ENCODE peak calls at places on chromosomes 12 and 14, in eight cellular contexts. U, M, H, Y, E, O, F and N are unnamed samples.

GRCh38 chr12:40216516-40217288 is 8.1 kb upstream of the LRRK2 start:
- DNase-seq in U (no peak), M (no peak), H (no peak), Y (no peak), E (no peak), O (no peak), F (no peak), N (no peak)

GRCh38 chr14:85093631-85094330 is 436.2 kb upstream of the FLRT2 start:
- DNase-seq in U (peak), M (no peak), H (no peak), Y (no peak), E (no peak), O (no peak), F (no peak), N (no peak)

GRCh38 chr14:75450381-75451276 is 22.8 kb downstream of the JDP2 start:
- DNase-seq in U (peak), M (peak), H (no peak), Y (no peak), E (peak), O (no peak), F (no peak), N (no peak)

GRCh38 chr12:125518074-125518473 is 452.8 kb downstream of the AACS start:
- DNase-seq in U (no peak), M (no peak), H (no peak), Y (no peak), E (no peak), O (no peak), F (no peak), N (peak)

GRCh38 chr14:36662543-36663403 is 1.1 kb downstream of the PAX9 start:
- DNase-seq in U (peak), M (no peak), H (no peak), Y (peak), E (no peak), O (no peak), F (no peak), N (no peak)

GRCh38 chr12:41188841-41189394 is 798 bp downstream of the PDZRN4 start:
- DNase-seq in U (no peak), M (no peak), H (no peak), Y (no peak), E (no peak), O (no peak), F (no peak), N (no peak)

GRCh38 chr12:110869035-110869434 is 22.2 kb downstream of the CCDC63 start:
- DNase-seq in U (no peak), M (no peak), H (no peak), Y (no peak), E (no peak), O (no peak), F (no peak), N (no peak)

GRCh38 chr12:104888892-104889291 is 69.2 kb downstream of the SLC41A2 start:
- DNase-seq in U (no peak), M (no peak), H (no peak), Y (no peak), E (no peak), O (no peak), F (no peak), N (no peak)

GRCh38 chr14:54700717-54701116 is 133.8 kb downstream of the SAMD4A start:
- DNase-seq in U (no peak), M (no peak), H (no peak), Y (no peak), E (no peak), O (peak), F (no peak), N (no peak)

GRCh38 chr12:89919241-89919906 is 210.7 kb upstream of the ATP2B1 start:
- DNase-seq in U (no peak), M (no peak), H (no peak), Y (no peak), E (no peak), O (no peak), F (peak), N (no peak)

GRCh38 chr14:55454264-55455151 is 14.1 kb upstream of the TBPL2 start:
- DNase-seq in U (peak), M (no peak), H (no peak), Y (peak), E (peak), O (no peak), F (no peak), N (no peak)

GRCh38 chr12:110780448-110780847 is 37.8 kb upstream of the PPP1CC start:
- DNase-seq in U (no peak), M (no peak), H (no peak), Y (no peak), E (no peak), O (peak), F (no peak), N (no peak)

GRCh38 chr14:37625597-37626595 is 30.5 kb downstream of the TTC6 start:
- DNase-seq in U (peak), M (no peak), H (no peak), Y (no peak), E (no peak), O (no peak), F (no peak), N (no peak)

GRCh38 chr12:32110417-32110816 is 3.8 kb downstream of the BICD1 start:
- DNase-seq in U (no peak), M (no peak), H (no peak), Y (no peak), E (no peak), O (no peak), F (no peak), N (no peak)

GRCh38 chr14:76829016-76829365 is 2.8 kb downstream of the LRRC74A start:
- DNase-seq in U (no peak), M (peak), H (no peak), Y (no peak), E (no peak), O (no peak), F (no peak), N (no peak)

GRCh38 chr14:80628547-80628946 is 313.0 kb downstream of the CEP128 start:
- DNase-seq in U (no peak), M (no peak), H (no peak), Y (no peak), E (no peak), O (no peak), F (no peak), N (no peak)

GRCh38 chr14:56501909-56502530 is 77.6 kb upstream of the TMEM260 start:
- DNase-seq in U (no peak), M (no peak), H (no peak), Y (no peak), E (no peak), O (no peak), F (no peak), N (peak)

GRCh38 chr14:67734675-67735074 is 33.0 kb downstream of the RDH12 start:
- DNase-seq in U (no peak), M (no peak), H (no peak), Y (no peak), E (no peak), O (no peak), F (no peak), N (no peak)

GRCh38 chr12:130977046-130977758 is 23.5 kb downstream of the ADGRD1 start:
- DNase-seq in U (no peak), M (no peak), H (no peak), Y (no peak), E (peak), O (no peak), F (peak), N (no peak)

GRCh38 chr12:9935026-9935425 is 2.9 kb upstream of the CLEC2A start:
- DNase-seq in U (no peak), M (no peak), H (no peak), Y (no peak), E (no peak), O (no peak), F (no peak), N (no peak)

GRCh38 chr12:6193853-6194815 is 6.1 kb upstream of the CD9 start:
- DNase-seq in U (peak), M (no peak), H (no peak), Y (no peak), E (peak), O (no peak), F (no peak), N (peak)

GRCh38 chr14:83779266-83779665 is 1750.7 kb upstream of the FLRT2 start:
- DNase-seq in U (peak), M (no peak), H (no peak), Y (no peak), E (no peak), O (no peak), F (no peak), N (no peak)

GRCh38 chr12:40552868-40553267 is 139.4 kb upstream of the CNTN1 start:
- DNase-seq in U (no peak), M (no peak), H (no peak), Y (no peak), E (no peak), O (no peak), F (no peak), N (no peak)

GRCh38 chr14:58863576-58864345 is 226.0 kb downstream of the DACT1 start:
- DNase-seq in U (no peak), M (no peak), H (no peak), Y (no peak), E (no peak), O (no peak), F (no peak), N (no peak)

GRCh38 chr12:93682846-93683261 is 5.7 kb downstream of the CRADD start:
- DNase-seq in U (no peak), M (peak), H (no peak), Y (peak), E (peak), O (no peak), F (no peak), N (no peak)

GRCh38 chr14:54652188-54652889 is 85.4 kb downstream of the SAMD4A start:
- DNase-seq in U (peak), M (peak), H (no peak), Y (no peak), E (peak), O (no peak), F (peak), N (no peak)

GRCh38 chr12:64203036-64203435 is 19.1 kb downstream of the KICS2 start:
- DNase-seq in U (no peak), M (no peak), H (no peak), Y (no peak), E (no peak), O (no peak), F (no peak), N (no peak)

GRCh38 chr14:90301122-90301521 is 30.6 kb downstream of the NRDE2 start:
- DNase-seq in U (no peak), M (no peak), H (no peak), Y (no peak), E (no peak), O (no peak), F (no peak), N (no peak)

GRCh38 chr12:24561882-24562760 is 386.8 kb downstream of the BCAT1 start:
- DNase-seq in U (peak), M (peak), H (no peak), Y (no peak), E (peak), O (no peak), F (peak), N (peak)

GRCh38 chr12:24557738-24558137 is 391.2 kb downstream of the BCAT1 start:
- DNase-seq in U (no peak), M (no peak), H (no peak), Y (no peak), E (no peak), O (no peak), F (no peak), N (no peak)

GRCh38 chr12:24560867-24561266 is 388.0 kb downstream of the BCAT1 start:
- DNase-seq in U (peak), M (no peak), H (no peak), Y (no peak), E (no peak), O (no peak), F (no peak), N (no peak)

GRCh38 chr12:24561411-24561871 is 387.5 kb downstream of the BCAT1 start:
- DNase-seq in U (peak), M (no peak), H (no peak), Y (no peak), E (no peak), O (no peak), F (no peak), N (no peak)

GRCh38 chr12:24560192-24560591 is 388.7 kb downstream of the BCAT1 start:
- DNase-seq in U (peak), M (no peak), H (no peak), Y (no peak), E (no peak), O (no peak), F (no peak), N (no peak)
- H3K4me3 ChIP-seq in U (peak), M (peak), H (peak), Y (no peak), E (no peak), O (no peak), F (peak), N (no peak)

GRCh38 chr14:99356031-99356430 is 84.0 kb upstream of the BCL11B start:
- DNase-seq in U (no peak), M (no peak), H (no peak), Y (no peak), E (no peak), O (no peak), F (peak), N (no peak)
- H3K4me3 ChIP-seq in U (no peak), M (no peak), H (no peak), Y (no peak), E (no peak), O (no peak), F (no peak), N (no peak)

DNA sequence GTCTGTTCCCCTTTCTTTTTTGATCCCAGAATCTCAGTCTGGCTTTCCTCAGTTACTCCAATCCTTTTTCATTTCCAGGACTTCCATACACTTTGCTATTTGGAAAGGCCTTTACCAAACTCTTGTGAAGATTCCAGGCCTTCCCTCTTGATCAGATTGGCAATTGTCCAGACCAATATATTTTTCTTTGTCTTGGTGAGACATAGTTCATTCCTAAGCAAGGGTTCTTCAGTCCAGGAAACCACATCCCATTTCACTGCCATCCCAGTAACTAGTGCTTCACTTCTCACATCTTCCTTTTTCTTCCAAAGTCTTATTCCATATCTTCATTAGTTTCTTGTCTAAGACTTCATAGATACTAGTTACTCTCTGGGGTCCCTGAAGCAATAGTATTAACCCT is 2.1 kb upstream of the PTPRQ start:
- DNase-seq in U (peak), M (no peak), H (no peak), Y (no peak), E (no peak), O (no peak), F (no peak), N (no peak)
- H3K4me3 ChIP-seq in U (no peak), M (no peak), H (no peak), Y (no peak), E (no peak), O (no peak), F (no peak), N (no peak)

GRCh38 chr12:82651489-82651888 is 35.2 kb upstream of the TMTC2 start:
- DNase-seq in U (no peak), M (no peak), H (no peak), Y (no peak), E (no peak), O (no peak), F (no peak), N (no peak)

GRCh38 chr12:82650627-82651337 is 35.9 kb upstream of the TMTC2 start:
- DNase-seq in U (peak), M (peak), H (no peak), Y (no peak), E (no peak), O (peak), F (no peak), N (no peak)

GRCh38 chr12:82648510-82648909 is 38.2 kb upstream of the TMTC2 start:
- DNase-seq in U (no peak), M (no peak), H (no peak), Y (no peak), E (no peak), O (no peak), F (no peak), N (no peak)

GRCh38 chr12:82655751-82656150 is 31.0 kb upstream of the TMTC2 start:
- DNase-seq in U (no peak), M (no peak), H (no peak), Y (no peak), E (no peak), O (no peak), F (no peak), N (no peak)

GRCh38 chr12:82652071-82652470 is 34.6 kb upstream of the TMTC2 start:
- DNase-seq in U (no peak), M (no peak), H (no peak), Y (no peak), E (no peak), O (no peak), F (no peak), N (no peak)
- H3K4me3 ChIP-seq in U (no peak), M (no peak), H (no peak), Y (no peak), E (no peak), O (no peak), F (no peak), N (no peak)

DNA sequence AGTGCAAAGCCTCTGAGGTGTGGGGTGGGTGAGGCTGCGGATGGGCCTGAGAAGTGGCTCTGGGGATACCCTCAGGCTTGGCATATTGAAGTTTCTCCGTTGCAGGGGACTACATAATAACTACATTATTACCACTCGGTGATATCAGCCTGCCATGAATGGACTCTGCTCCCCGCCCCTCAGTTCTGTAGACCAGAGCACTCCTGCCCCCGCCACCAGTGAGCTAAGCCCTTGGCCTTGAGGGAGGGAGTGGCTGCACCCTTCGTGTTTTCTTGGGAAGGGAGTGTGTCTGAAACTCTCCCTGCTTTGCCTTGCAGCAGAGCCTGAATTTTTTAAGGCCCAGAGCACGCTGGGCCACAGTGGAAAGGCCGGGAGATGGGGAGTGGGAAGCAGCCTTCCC is 1.7 kb downstream of the ORAI1 start:
- DNase-seq in U (no peak), M (no peak), H (no peak), Y (peak), E (no peak), O (peak), F (no peak), N (no peak)
- H3K4me3 ChIP-seq in U (no peak), M (peak), H (peak), Y (peak), E (no peak), O (peak), F (peak), N (peak)

GRCh38 chr14:68971411-68972035 is 7.6 kb downstream of the ACTN1 start:
- DNase-seq in U (no peak), M (no peak), H (no peak), Y (no peak), E (no peak), O (no peak), F (no peak), N (no peak)

GRCh38 chr14:68975667-68976066 is 3.4 kb downstream of the ACTN1 start:
- DNase-seq in U (peak), M (no peak), H (no peak), Y (no peak), E (no peak), O (no peak), F (no peak), N (no peak)

GRCh38 chr14:68972507-68973272 is 6.4 kb downstream of the ACTN1 start:
- DNase-seq in U (peak), M (no peak), H (no peak), Y (no peak), E (no peak), O (no peak), F (no peak), N (no peak)

GRCh38 chr14:68974759-68975347 is 4.2 kb downstream of the ACTN1 start:
- DNase-seq in U (peak), M (no peak), H (no peak), Y (no peak), E (no peak), O (no peak), F (no peak), N (no peak)

GRCh38 chr14:68973639-68974038 is 5.5 kb downstream of the ACTN1 start:
- DNase-seq in U (no peak), M (no peak), H (no peak), Y (no peak), E (no peak), O (no peak), F (no peak), N (no peak)
- H3K4me3 ChIP-seq in U (no peak), M (no peak), H (no peak), Y (no peak), E (no peak), O (no peak), F (no peak), N (no peak)

DNA sequence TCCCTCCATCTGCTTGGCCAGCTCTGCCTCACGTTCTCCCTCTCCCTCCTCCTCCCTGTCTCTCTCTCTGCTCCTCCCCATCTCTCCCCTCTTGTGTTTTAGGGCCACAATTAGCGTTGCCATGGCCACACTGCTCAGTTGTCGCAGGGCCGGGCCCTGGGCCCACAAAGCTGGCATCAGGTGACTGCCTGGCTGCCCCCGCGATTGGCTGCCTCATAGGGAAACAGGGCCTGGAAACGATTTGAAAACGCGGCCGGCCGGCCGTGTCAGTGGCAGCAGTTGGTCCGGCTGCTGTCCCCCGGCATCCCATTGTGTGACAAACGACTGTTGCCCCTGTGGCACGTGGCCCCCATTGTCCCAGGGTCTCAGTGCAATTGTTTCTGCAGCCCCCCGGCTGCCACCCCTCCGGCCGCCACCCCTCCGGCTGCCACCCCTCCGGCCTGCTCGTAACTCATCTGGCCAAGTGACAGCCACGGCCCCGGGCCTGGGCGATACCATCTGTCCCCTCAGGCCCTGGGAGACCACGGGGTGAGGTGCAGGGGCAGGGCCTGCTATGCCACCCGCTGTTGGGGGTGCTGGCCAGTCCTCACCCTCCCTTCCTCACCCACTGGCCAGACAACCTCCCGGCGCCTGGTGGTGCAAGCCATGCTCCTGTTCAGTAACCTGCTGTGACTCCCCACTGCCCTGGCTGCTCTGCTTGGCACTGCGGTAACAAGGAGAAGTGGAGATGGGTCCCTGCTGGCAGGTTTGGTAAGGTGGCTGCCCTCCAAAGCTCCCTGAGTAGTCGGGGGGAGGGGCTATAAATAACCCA is 17.3 kb downstream of the FOXN4 start:
- DNase-seq in U (peak), M (peak), H (peak), Y (no peak), E (peak), O (no peak), F (no peak), N (no peak)
- H3K4me3 ChIP-seq in U (no peak), M (peak), H (peak), Y (no peak), E (no peak), O (no peak), F (peak), N (no peak)